ENCODE peak calls at places on chromosomes 2 and 18, in four cellular contexts. S is lower leg skin, P is activated B cell treated with CpG ODN at 0.5 μM for 24 hours, W is AG09309. E is an unnamed sample.

GRCh38 chr2:231613655-231614558 is 21.2 kb downstream of the TEX44 start:
- DNase-seq in S (peak), P (peak), W (no peak), E (no peak)

GRCh38 chr2:217950401-217950871 is 52.4 kb downstream of the TNS1 start:
- DNase-seq in S (no peak), P (no peak), W (no peak), E (no peak)

GRCh38 chr2:12141618-12142220 is 395.3 kb downstream of the LPIN1 start:
- DNase-seq in S (no peak), P (no peak), W (no peak), E (no peak)

GRCh38 chr2:145599761-145600160 is 1079.8 kb upstream of the ZEB2 start:
- DNase-seq in S (no peak), P (no peak), W (peak), E (no peak)

GRCh38 chr2:109475531-109476210 is 138.1 kb downstream of the SEPTIN10 start:
- DNase-seq in S (no peak), P (no peak), W (peak), E (peak)

GRCh38 chr2:45786030-45786830 is 134.8 kb downstream of the PRKCE start:
- DNase-seq in S (no peak), P (no peak), W (no peak), E (no peak)

GRCh38 chr2:178912416-178913056 is 105.3 kb upstream of the TTN start:
- DNase-seq in S (no peak), P (no peak), W (no peak), E (no peak)

GRCh38 chr2:110678457-110679336 is 834 bp upstream of the BUB1 start:
- DNase-seq in S (no peak), P (peak), W (no peak), E (no peak)

GRCh38 chr2:70084973-70085710 is 2.1 kb upstream of the PCBP1 start:
- DNase-seq in S (peak), P (peak), W (no peak), E (no peak)

GRCh38 chr2:35787302-35788031 is 568.1 kb upstream of the CRIM1 start:
- DNase-seq in S (no peak), P (no peak), W (no peak), E (no peak)

GRCh38 chr2:85134255-85135065 is 1.3 kb downstream of the TCF7L1 start:
- DNase-seq in S (no peak), P (no peak), W (no peak), E (no peak)

GRCh38 chr18:61926532-61926931 is 33.7 kb upstream of the RNF152 start:
- DNase-seq in S (no peak), P (no peak), W (no peak), E (no peak)

GRCh38 chr2:124286089-124286783 is 261.1 kb downstream of the CNTNAP5 start:
- DNase-seq in S (no peak), P (no peak), W (no peak), E (no peak)

GRCh38 chr2:171923206-171923605 is 945 bp downstream of the HAT1 start:
- DNase-seq in S (no peak), P (no peak), W (peak), E (no peak)

GRCh38 chr2:53829669-53830290 is 30.0 kb downstream of the GPR75 start:
- DNase-seq in S (no peak), P (no peak), W (no peak), E (no peak)

GRCh38 chr18:32777049-32777448 is 4.2 kb upstream of the KLHL14 start:
- DNase-seq in S (no peak), P (no peak), W (no peak), E (no peak)

GRCh38 chr18:37276111-37276510 is 289.5 kb downstream of the CELF4 start:
- DNase-seq in S (no peak), P (no peak), W (no peak), E (no peak)

GRCh38 chr2:152497481-152498052 is 162.6 kb downstream of the FMNL2 start:
- DNase-seq in S (no peak), P (no peak), W (no peak), E (no peak)

GRCh38 chr18:54608008-54608642 is 17.1 kb downstream of the DYNAP start:
- DNase-seq in S (no peak), P (no peak), W (no peak), E (no peak)

GRCh38 chr2:95357717-95358280 is 44.7 kb upstream of the FAHD2A start:
- DNase-seq in S (no peak), P (no peak), W (no peak), E (no peak)

GRCh38 chr2:11414372-11415124 is 51.4 kb downstream of the E2F6 start:
- DNase-seq in S (no peak), P (no peak), W (no peak), E (no peak)

GRCh38 chr2:128770143-128771080 is 451.7 kb upstream of the HS6ST1 start:
- DNase-seq in S (no peak), P (no peak), W (no peak), E (no peak)

GRCh38 chr2:234003972-234004617 is 46.4 kb upstream of the SPP2 start:
- DNase-seq in S (no peak), P (no peak), W (peak), E (peak)

GRCh38 chr18:53319628-53320027 is 904.8 kb downstream of the MBD2 start:
- DNase-seq in S (no peak), P (no peak), W (no peak), E (no peak)

GRCh38 chr2:127607399-127607908 is 38.5 kb upstream of the GPR17 start:
- DNase-seq in S (no peak), P (no peak), W (no peak), E (no peak)

GRCh38 chr18:36294031-36294430 is 3.5 kb upstream of the FHOD3 start:
- DNase-seq in S (no peak), P (no peak), W (no peak), E (no peak)

GRCh38 chr2:124983595-124983994 is 958.5 kb downstream of the CNTNAP5 start:
- DNase-seq in S (no peak), P (no peak), W (peak), E (no peak)

GRCh38 chr2:160596431-160596830 is 102.8 kb upstream of the RBMS1 start:
- DNase-seq in S (no peak), P (no peak), W (no peak), E (no peak)

GRCh38 chr2:215878476-215879063 is 134.8 kb downstream of the MREG start:
- DNase-seq in S (no peak), P (no peak), W (peak), E (no peak)

GRCh38 chr18:50619833-50620232 is 59.9 kb downstream of the MAPK4 start:
- DNase-seq in S (no peak), P (no peak), W (no peak), E (no peak)

GRCh38 chr2:43255249-43255960 is 29.0 kb upstream of the ZFP36L2 start:
- DNase-seq in S (no peak), P (no peak), W (no peak), E (no peak)

GRCh38 chr2:207163815-207164747 is 1.7 kb downstream of the KLF7 start:
- DNase-seq in S (peak), P (peak), W (no peak), E (no peak)